ENCODE peak calls at places on chromosomes 4 and X, in six cellular contexts. H is suprapubic skin, V is stomach, Z is transverse colon, K is GM12878, X is prostate gland. Y is an unnamed sample.

GRCh38 chr4:159460408-159460807 is 357.5 kb downstream of the RAPGEF2 start:
- DNase-seq in K (no peak), Z (no peak), X (no peak), H (no peak), V (no peak), Y (no peak)

GRCh38 chr4:71732706-71733105 is 51.2 kb downstream of the GC start:
- DNase-seq in K (no peak), V (no peak), X (no peak), H (no peak), Z (no peak), Y (no peak)

GRCh38 chrX:135389717-135390116 is 32.0 kb upstream of the SMIM10L2A start:
- DNase-seq in X (no peak), V (no peak), K (no peak), Z (no peak), H (no peak), Y (no peak)

GRCh38 chr4:1194028-1194900 is 21.9 kb upstream of the SPON2 start:
- DNase-seq in Z (peak; percentile 58), X (no peak), K (no peak), V (peak; percentile 40), H (no peak), Y (peak; percentile 20)

GRCh38 chr4:67755974-67756373 is 1.8 kb upstream of the GNRHR start:
- DNase-seq in Z (no peak), X (no peak), V (no peak), H (no peak), K (no peak), Y (no peak)

GRCh38 chr4:109729563-109730293 is at the start of gene PLA2G12A:
- DNase-seq in H (peak; percentile 84), X (peak; percentile 91), V (peak; percentile 94), K (peak; percentile 16), Z (peak; percentile 89), Y (peak; percentile 88)

GRCh38 chr4:94909645-94910044 is 151.9 kb downstream of the BMPR1B start:
- DNase-seq in X (no peak), K (no peak), V (no peak), H (no peak), Z (no peak), Y (no peak)

GRCh38 chrX:107107459-107107858 is 11.2 kb downstream of the RBM41 start:
- DNase-seq in V (no peak), K (no peak), Z (no peak), X (no peak), H (no peak), Y (no peak)

GRCh38 chr4:46844325-46844917 is 64.6 kb downstream of the COX7B2 start:
- DNase-seq in K (peak; percentile 4), V (peak; percentile 33), Z (peak; percentile 12), H (no peak), X (peak; percentile 5), Y (no peak)

GRCh38 chr4:99043346-99043745 is 45.2 kb downstream of the ADH5 start:
- DNase-seq in K (no peak), H (no peak), V (no peak), Z (no peak), X (no peak), Y (no peak)

GRCh38 chrX:134247492-134247891 is 10.5 kb downstream of the CCDC160 start:
- DNase-seq in Z (no peak), X (no peak), V (no peak), K (no peak), H (no peak), Y (no peak)

GRCh38 chrX:40878821-40879571 is 143.7 kb upstream of the MED14 start:
- DNase-seq in X (no peak), Z (no peak), V (no peak), K (no peak), H (no peak), Y (no peak)
- TF ChIP-seq POLR2A in X (no peak), Z (no peak), V (no peak), K (no peak), H (no peak), Y (no peak)

GRCh38 chrX:6904178-6904577 is 243.3 kb upstream of the STS start:
- DNase-seq in V (no peak), X (no peak), K (no peak), H (no peak), Z (no peak), Y (no peak)
- H3K27ac ChIP-seq in V (no peak overlapping the region), X (no peak overlapping the region), K (no peak overlapping the region), H (no peak overlapping the region), Z (no peak overlapping the region), Y (no peak overlapping the region)

GRCh38 chr4:74235135-74235534 is 73.1 kb upstream of the EPGN start:
- DNase-seq in V (no peak), X (no peak), H (no peak), Z (no peak), K (no peak), Y (no peak)

GRCh38 chr4:74228691-74229640 is 71.0 kb downstream of the MTHFD2L start:
- DNase-seq in V (peak; percentile 79), Z (peak; percentile 80), X (peak; percentile 63), K (no peak), H (no peak), Y (peak; percentile 65)

GRCh38 chr4:74230902-74231499 is 73.1 kb downstream of the MTHFD2L start:
- DNase-seq in V (peak; percentile 52), K (no peak), X (no peak), H (no peak), Z (peak; percentile 74), Y (no peak)
- TF ChIP-seq POLR2AphosphoS5 in V (peak; percentile 31), K (no peak), X (no peak), H (no peak), Z (no peak), Y (no peak)

GRCh38 chrX:150229030-150229429 is 134.1 kb upstream of the MAMLD1 start:
- DNase-seq in H (no peak), V (no peak), X (no peak), Z (no peak), K (no peak), Y (no peak)

GRCh38 chrX:150226223-150226965 is 136.7 kb upstream of the MAMLD1 start:
- DNase-seq in H (no peak), Z (no peak), V (no peak), K (no peak), X (no peak), Y (no peak)

GRCh38 chrX:150229481-150229880 is 133.6 kb upstream of the MAMLD1 start:
- DNase-seq in H (no peak), K (no peak), V (no peak), X (no peak), Z (no peak), Y (no peak)

GRCh38 chrX:150227321-150227860 is 135.7 kb upstream of the MAMLD1 start:
- DNase-seq in H (no peak), V (no peak), K (no peak), X (no peak), Z (no peak), Y (no peak)

GRCh38 chrX:150227873-150228272 is 135.2 kb upstream of the MAMLD1 start:
- DNase-seq in V (no peak), X (no peak), K (no peak), Z (no peak), H (no peak), Y (no peak)
- TF ChIP-seq POLR2A in V (no peak), X (no peak), K (no peak), Z (no peak), H (no peak), Y (no peak)

DNA sequence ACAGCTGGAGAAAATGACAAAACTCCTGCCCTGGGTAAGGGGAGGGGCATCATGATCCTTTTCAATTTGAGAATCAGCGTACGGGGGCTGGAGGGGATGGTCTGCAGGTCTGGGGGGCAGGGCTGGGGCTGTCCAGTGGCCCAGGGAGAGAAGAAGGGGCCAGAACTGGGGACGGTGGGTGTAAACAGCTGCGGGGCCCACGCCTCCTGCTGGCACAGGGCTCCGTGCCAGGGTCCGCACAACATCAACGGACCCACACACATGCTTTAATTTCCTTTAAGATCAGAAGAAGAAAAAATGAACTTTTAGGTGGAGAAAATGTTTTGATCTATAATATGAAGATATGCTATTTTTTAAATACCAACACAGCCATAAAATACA is 52.1 kb downstream of the PSAPL1 start:
- DNase-seq in X (no peak), V (no peak), K (no peak), Z (no peak), H (peak; percentile 24), Y (peak; percentile 20)
- H3K27ac ChIP-seq in X (no peak overlapping the region), V (no peak overlapping the region), K (no peak overlapping the region), Z (no peak overlapping the region), H (no peak overlapping the region), Y (no peak overlapping the region)

GRCh38 chr4:156774422-156774821 is 197.2 kb downstream of the PDGFC start:
- DNase-seq in X (no peak), K (no peak), V (no peak), Z (no peak), H (peak; percentile 78), Y (no peak)

GRCh38 chr4:156766846-156767245 is 204.8 kb downstream of the PDGFC start:
- DNase-seq in X (no peak), K (no peak), Z (no peak), V (no peak), H (no peak), Y (no peak)

GRCh38 chr4:156773648-156774357 is 197.8 kb downstream of the PDGFC start:
- DNase-seq in H (no peak), X (no peak), Z (no peak), K (no peak), V (no peak), Y (no peak)

GRCh38 chr4:156767911-156768415 is 203.6 kb downstream of the PDGFC start:
- DNase-seq in V (no peak), K (no peak), X (no peak), H (no peak), Z (no peak), Y (no peak)

GRCh38 chr4:156771171-156771837 is 200.3 kb downstream of the PDGFC start:
- DNase-seq in V (peak; percentile 41), K (no peak), X (peak; percentile 90), H (no peak), Z (no peak), Y (no peak)
- TF ChIP-seq POLR2AphosphoS5 in V (no peak), K (no peak), X (peak; percentile 74), H (peak; percentile 62), Z (no peak), Y (peak; percentile 53)

GRCh38 chrX:154380787-154381186 is 1.7 kb downstream of the EMD start:
- DNase-seq in Z (no peak), H (no peak), K (no peak), X (no peak), V (no peak), Y (no peak)

GRCh38 chrX:154382483-154383069 is 3.5 kb downstream of the EMD start:
- DNase-seq in V (no peak), X (no peak), H (no peak), K (no peak), Z (no peak), Y (no peak)

GRCh38 chrX:154381271-154381670 is 2.2 kb downstream of the EMD start:
- DNase-seq in X (no peak), Z (no peak), H (no peak), K (no peak), V (no peak), Y (no peak)

GRCh38 chrX:154384284-154384892 is 5.3 kb downstream of the EMD start:
- DNase-seq in X (no peak), H (no peak), Z (no peak), V (no peak), K (no peak), Y (no peak)

GRCh38 chrX:154383359-154384283 is 4.5 kb downstream of the EMD start:
- DNase-seq in K (no peak), V (no peak), Z (no peak), H (no peak), X (no peak), Y (no peak)
- TF ChIP-seq POLR2A in K (no peak), V (no peak), Z (no peak), H (no peak), X (no peak), Y (no peak)

GRCh38 chr4:85514117-85514516 is 39.2 kb downstream of the ARHGAP24 start:
- DNase-seq in H (no peak), K (no peak), Z (no peak), V (no peak), X (no peak), Y (no peak)
- H3K27ac ChIP-seq in H (no peak overlapping the region), K (no peak overlapping the region), Z (no peak overlapping the region), V (no peak overlapping the region), X (no peak overlapping the region), Y (no peak overlapping the region)

Y was measured in breast epithelium.